ENCODE peak calls at places on chromosomes 5 and 9, in nine cellular contexts. One of them, this sample, is unnamed.

GRCh38 chr9:135016876-135017275 is 70.6 kb upstream of the OLFM1 start:
- DNase-seq in SJSA1: no peak
- DNase-seq in lower lobe of right lung: no peak
- DNase-seq in AG04450: no peak
- DNase-seq in NCI-H1092 treated with DMSO at 0.1 percent for 48 hours: no peak
- DNase-seq in GM12892: no peak
- DNase-seq in BE2C: no peak
- DNase-seq in left cardiac atrium: no peak
- DNase-seq in substantia nigra: no peak
- DNase-seq in this sample: no peak

GRCh38 chr5:56668996-56669395 is 146.4 kb upstream of the MAP3K1 start:
- DNase-seq in substantia nigra: no peak
- DNase-seq in BE2C: no peak
- DNase-seq in left cardiac atrium: no peak
- DNase-seq in NCI-H1092 treated with DMSO at 0.1 percent for 48 hours: no peak
- DNase-seq in AG04450: no peak
- DNase-seq in lower lobe of right lung: no peak
- DNase-seq in SJSA1: no peak
- DNase-seq in GM12892: no peak
- DNase-seq in this sample: no peak

GRCh38 chr9:122819791-122820489 is 8.4 kb downstream of the PDCL start:
- DNase-seq in left cardiac atrium: no peak
- DNase-seq in SJSA1: no peak
- DNase-seq in NCI-H1092 treated with DMSO at 0.1 percent for 48 hours: no peak
- DNase-seq in GM12892: no peak
- DNase-seq in lower lobe of right lung: no peak
- DNase-seq in substantia nigra: no peak
- DNase-seq in AG04450: no peak
- DNase-seq in BE2C: no peak
- DNase-seq in this sample: no peak

GRCh38 chr5:68046445-68046844 is 169.1 kb upstream of the PIK3R1 start:
- DNase-seq in BE2C: no peak
- DNase-seq in left cardiac atrium: no peak
- DNase-seq in GM12892: no peak
- DNase-seq in AG04450: peak
- DNase-seq in substantia nigra: no peak
- DNase-seq in lower lobe of right lung: no peak
- DNase-seq in NCI-H1092 treated with DMSO at 0.1 percent for 48 hours: no peak
- DNase-seq in SJSA1: peak
- DNase-seq in this sample: no peak

GRCh38 chr5:137300411-137301240 is 198.5 kb downstream of the SPOCK1 start:
- DNase-seq in GM12892: no peak
- DNase-seq in AG04450: no peak
- DNase-seq in left cardiac atrium: no peak
- DNase-seq in NCI-H1092 treated with DMSO at 0.1 percent for 48 hours: no peak
- DNase-seq in substantia nigra: no peak
- DNase-seq in BE2C: no peak
- DNase-seq in SJSA1: peak
- DNase-seq in lower lobe of right lung: no peak
- DNase-seq in this sample: no peak

GRCh38 chr9:37801287-37801850 is 772 bp downstream of the DCAF10 start:
- DNase-seq in NCI-H1092 treated with DMSO at 0.1 percent for 48 hours: no peak
- DNase-seq in lower lobe of right lung: peak
- DNase-seq in substantia nigra: no peak
- DNase-seq in left cardiac atrium: peak
- DNase-seq in SJSA1: no peak
- DNase-seq in AG04450: no peak
- DNase-seq in BE2C: peak
- DNase-seq in GM12892: no peak
- DNase-seq in this sample: no peak

GRCh38 chr5:137218471-137218870 is 280.7 kb downstream of the SPOCK1 start:
- DNase-seq in GM12892: no peak
- DNase-seq in substantia nigra: no peak
- DNase-seq in NCI-H1092 treated with DMSO at 0.1 percent for 48 hours: no peak
- DNase-seq in BE2C: no peak
- DNase-seq in SJSA1: no peak
- DNase-seq in AG04450: no peak
- DNase-seq in left cardiac atrium: no peak
- DNase-seq in lower lobe of right lung: no peak
- DNase-seq in this sample: no peak

GRCh38 chr5:104095527-104095926 is 532.9 kb upstream of the NUDT12 start:
- DNase-seq in BE2C: no peak
- DNase-seq in lower lobe of right lung: no peak
- DNase-seq in AG04450: no peak
- DNase-seq in left cardiac atrium: no peak
- DNase-seq in substantia nigra: no peak
- DNase-seq in SJSA1: no peak
- DNase-seq in NCI-H1092 treated with DMSO at 0.1 percent for 48 hours: no peak
- DNase-seq in GM12892: no peak
- DNase-seq in this sample: peak

GRCh38 chr5:35016179-35017056 is 31.3 kb downstream of the AGXT2 start:
- DNase-seq in lower lobe of right lung: no peak
- DNase-seq in AG04450: no peak
- DNase-seq in BE2C: no peak
- DNase-seq in GM12892: no peak
- DNase-seq in NCI-H1092 treated with DMSO at 0.1 percent for 48 hours: no peak
- DNase-seq in substantia nigra: no peak
- DNase-seq in SJSA1: no peak
- DNase-seq in left cardiac atrium: no peak
- DNase-seq in this sample: no peak

GRCh38 chr9:6433405-6433804 is 20.4 kb downstream of the UHRF2 start:
- DNase-seq in lower lobe of right lung: no peak
- DNase-seq in GM12892: no peak
- DNase-seq in NCI-H1092 treated with DMSO at 0.1 percent for 48 hours: no peak
- DNase-seq in BE2C: no peak
- DNase-seq in substantia nigra: no peak
- DNase-seq in AG04450: no peak
- DNase-seq in left cardiac atrium: no peak
- DNase-seq in SJSA1: no peak
- DNase-seq in this sample: no peak

This sample was measured in aorta.